ENCODE peak calls at places on chromosomes 4 and X, in five cellular contexts. One of them, this sample, is unnamed.

GRCh38 chrX:30779453-30780030 is 109.5 kb downstream of the TAB3 start:
- DNase-seq in HFFc6: no peak
- DNase-seq in fibroblast of pulmonary artery: no peak
- DNase-seq in adrenal gland: no peak
- DNase-seq in endothelial cell: no peak
- DNase-seq in this sample: no peak

GRCh38 chrX:153801646-153802045 is 7.2 kb downstream of the SSR4 start:
- DNase-seq in HFFc6: no peak
- DNase-seq in fibroblast of pulmonary artery: no peak
- DNase-seq in adrenal gland: no peak
- DNase-seq in endothelial cell: no peak
- DNase-seq in this sample: no peak

GRCh38 chr4:150569384-150569987 is 12.5 kb upstream of the MAB21L2 start:
- DNase-seq in HFFc6: peak; percentile 33
- DNase-seq in fibroblast of pulmonary artery: peak; percentile 38
- DNase-seq in adrenal gland: peak; percentile 40
- DNase-seq in endothelial cell: no peak
- DNase-seq in this sample: no peak

GRCh38 chr4:129929052-129929451 is 833.1 kb downstream of the C4orf33 start:
- DNase-seq in HFFc6: no peak
- DNase-seq in fibroblast of pulmonary artery: no peak
- DNase-seq in adrenal gland: no peak
- DNase-seq in endothelial cell: peak; percentile 22
- DNase-seq in this sample: no peak

GRCh38 chr4:45350438-45350837 is 624.1 kb upstream of the GNPDA2 start:
- DNase-seq in HFFc6: no peak
- DNase-seq in fibroblast of pulmonary artery: peak; percentile 43
- DNase-seq in adrenal gland: no peak
- DNase-seq in endothelial cell: no peak
- DNase-seq in this sample: no peak

GRCh38 chrX:39757971-39758370 is 339.8 kb downstream of the BCOR start:
- DNase-seq in HFFc6: peak; percentile 52
- DNase-seq in fibroblast of pulmonary artery: peak; percentile 86
- DNase-seq in adrenal gland: no peak
- DNase-seq in endothelial cell: no peak
- DNase-seq in this sample: no peak

GRCh38 chrX:2500681-2501151 is at the start of the genes DHRSX and ZBED1:
- DNase-seq in HFFc6: no peak
- DNase-seq in fibroblast of pulmonary artery: peak; percentile 26
- DNase-seq in adrenal gland: no peak
- DNase-seq in endothelial cell: peak; percentile 54
- DNase-seq in this sample: no peak

GRCh38 chrX:18873189-18873791 is 110.6 kb downstream of the PHKA2 start:
- DNase-seq in HFFc6: peak; percentile 66
- DNase-seq in fibroblast of pulmonary artery: peak; percentile 65
- DNase-seq in adrenal gland: peak; percentile 58
- DNase-seq in endothelial cell: no peak
- DNase-seq in this sample: no peak

GRCh38 chr4:786861-787300 is 39.0 kb downstream of the CPLX1 start:
- DNase-seq in HFFc6: no peak
- DNase-seq in fibroblast of pulmonary artery: no peak
- DNase-seq in adrenal gland: no peak
- DNase-seq in endothelial cell: no peak
- DNase-seq in this sample: no peak

GRCh38 chr4:88244821-88245579 is 39.4 kb downstream of the PPM1K start:
- DNase-seq in HFFc6: no peak
- DNase-seq in fibroblast of pulmonary artery: no peak
- DNase-seq in adrenal gland: no peak
- DNase-seq in endothelial cell: no peak
- DNase-seq in this sample: no peak

GRCh38 chr4:122716825-122717448 is 15.6 kb upstream of the BBS12 start:
- DNase-seq in HFFc6: peak; percentile 58
- DNase-seq in fibroblast of pulmonary artery: peak; percentile 81
- DNase-seq in adrenal gland: peak; percentile 39
- DNase-seq in endothelial cell: peak; percentile 72
- DNase-seq in this sample: peak; percentile 55

GRCh38 chrX:97751735-97752134 is 868.0 kb downstream of the RPA4 start:
- DNase-seq in HFFc6: no peak
- DNase-seq in fibroblast of pulmonary artery: no peak
- DNase-seq in adrenal gland: no peak
- DNase-seq in endothelial cell: no peak
- DNase-seq in this sample: no peak

GRCh38 chrX:149909324-149910177 is 19.8 kb upstream of the HSFX4 start:
- DNase-seq in HFFc6: no peak
- DNase-seq in fibroblast of pulmonary artery: no peak
- DNase-seq in adrenal gland: no peak
- DNase-seq in endothelial cell: no peak
- DNase-seq in this sample: no peak

GRCh38 chr4:125316781-125317525 is 2.2 kb downstream of the FAT4 start:
- DNase-seq in HFFc6: peak; percentile 23
- DNase-seq in fibroblast of pulmonary artery: peak; percentile 37
- DNase-seq in adrenal gland: no peak
- DNase-seq in endothelial cell: peak; percentile 26
- DNase-seq in this sample: no peak

GRCh38 chr4:70705146-70705855 is 16.5 kb upstream of the RUFY3 start:
- DNase-seq in HFFc6: peak; percentile 26
- DNase-seq in fibroblast of pulmonary artery: peak; percentile 56
- DNase-seq in adrenal gland: peak; percentile 73
- DNase-seq in endothelial cell: peak; percentile 58
- DNase-seq in this sample: no peak

GRCh38 chr4:71828450-71828849 is 44.6 kb upstream of the GC start:
- DNase-seq in HFFc6: no peak
- DNase-seq in fibroblast of pulmonary artery: no peak
- DNase-seq in adrenal gland: no peak
- DNase-seq in endothelial cell: no peak
- DNase-seq in this sample: no peak

GRCh38 chr4:104015680-104016079 is 295.9 kb upstream of the TACR3 start:
- DNase-seq in HFFc6: no peak
- DNase-seq in fibroblast of pulmonary artery: peak; percentile 2
- DNase-seq in adrenal gland: no peak
- DNase-seq in endothelial cell: no peak
- DNase-seq in this sample: no peak

GRCh38 chr4:1604181-1604705 is 79.9 kb downstream of the FAM53A start:
- DNase-seq in HFFc6: no peak
- DNase-seq in fibroblast of pulmonary artery: no peak
- DNase-seq in adrenal gland: no peak
- DNase-seq in endothelial cell: no peak
- DNase-seq in this sample: no peak

GRCh38 chr4:14841801-14842748 is 160.2 kb upstream of the CPEB2 start:
- DNase-seq in HFFc6: no peak
- DNase-seq in fibroblast of pulmonary artery: peak; percentile 31
- DNase-seq in adrenal gland: no peak
- DNase-seq in endothelial cell: no peak
- DNase-seq in this sample: no peak

GRCh38 chr4:109005523-109005922 is 242.7 kb upstream of the ETNPPL start:
- DNase-seq in HFFc6: no peak
- DNase-seq in fibroblast of pulmonary artery: peak; percentile 42
- DNase-seq in adrenal gland: no peak
- DNase-seq in endothelial cell: no peak
- DNase-seq in this sample: no peak

DNA sequence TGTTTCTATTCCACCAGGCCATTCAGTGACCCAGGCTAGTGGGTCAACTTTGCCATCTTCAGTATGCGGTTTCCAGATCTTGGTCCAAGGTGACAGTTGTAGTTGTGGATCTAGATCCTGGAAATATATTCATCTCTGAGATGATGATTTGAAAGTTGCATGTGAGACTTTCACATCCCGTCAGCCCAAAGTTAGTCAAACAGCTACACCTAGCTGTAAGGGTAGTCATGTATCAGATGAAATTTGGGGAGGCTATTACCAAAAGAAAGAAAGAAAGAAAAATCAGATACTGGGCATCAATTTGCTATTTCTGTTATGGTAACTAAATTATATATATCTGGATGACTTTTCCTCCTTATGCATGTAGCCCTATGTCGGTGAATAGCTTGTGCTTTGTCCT is 259.4 kb upstream of the ARX start:
- DNase-seq in HFFc6: no peak
- DNase-seq in fibroblast of pulmonary artery: no peak
- DNase-seq in adrenal gland: no peak
- DNase-seq in endothelial cell: no peak
- DNase-seq in this sample: no peak
- TF ChIP-seq CTCF in HFFc6: no peak
- TF ChIP-seq CTCF in fibroblast of pulmonary artery: no peak
- TF ChIP-seq CTCF in adrenal gland: no peak
- TF ChIP-seq CTCF in endothelial cell: no peak
- TF ChIP-seq CTCF in this sample: peak; percentile 6

GRCh38 chrX:69161371-69161770 is 3.9 kb downstream of the PJA1 start:
- DNase-seq in HFFc6: no peak
- DNase-seq in fibroblast of pulmonary artery: no peak
- DNase-seq in adrenal gland: no peak
- DNase-seq in endothelial cell: no peak
- DNase-seq in this sample: no peak

GRCh38 chrX:69156638-69157037 is 8.6 kb downstream of the PJA1 start:
- DNase-seq in HFFc6: no peak
- DNase-seq in fibroblast of pulmonary artery: no peak
- DNase-seq in adrenal gland: no peak
- DNase-seq in endothelial cell: no peak
- DNase-seq in this sample: no peak

GRCh38 chrX:69161786-69162349 is 3.4 kb downstream of the PJA1 start:
- DNase-seq in HFFc6: no peak
- DNase-seq in fibroblast of pulmonary artery: no peak
- DNase-seq in adrenal gland: no peak
- DNase-seq in endothelial cell: no peak
- DNase-seq in this sample: no peak

GRCh38 chrX:69155786-69156520 is 9.3 kb downstream of the PJA1 start:
- DNase-seq in HFFc6: no peak
- DNase-seq in fibroblast of pulmonary artery: no peak
- DNase-seq in adrenal gland: no peak
- DNase-seq in endothelial cell: no peak
- DNase-seq in this sample: no peak

GRCh38 chrX:69158166-69159040 is 6.8 kb downstream of the PJA1 start:
- DNase-seq in HFFc6: peak; percentile 32
- DNase-seq in fibroblast of pulmonary artery: peak; percentile 85
- DNase-seq in adrenal gland: peak; percentile 60
- DNase-seq in endothelial cell: peak; percentile 24
- DNase-seq in this sample: no peak
- TF ChIP-seq CTCF in HFFc6: peak; percentile 72
- TF ChIP-seq CTCF in fibroblast of pulmonary artery: peak; percentile 63
- TF ChIP-seq CTCF in adrenal gland: peak; percentile 28
- TF ChIP-seq CTCF in endothelial cell: peak; percentile 50
- TF ChIP-seq CTCF in this sample: peak; percentile 49

GRCh38 chr4:5790546-5790857 is 79.5 kb downstream of the EVC start:
- DNase-seq in HFFc6: no peak
- DNase-seq in fibroblast of pulmonary artery: no peak
- DNase-seq in adrenal gland: no peak
- DNase-seq in endothelial cell: no peak
- DNase-seq in this sample: no peak
- TF ChIP-seq CTCF in HFFc6: peak; percentile 43
- TF ChIP-seq CTCF in fibroblast of pulmonary artery: no peak
- TF ChIP-seq CTCF in adrenal gland: no peak
- TF ChIP-seq CTCF in endothelial cell: peak; percentile 6
- TF ChIP-seq CTCF in this sample: no peak

DNA sequence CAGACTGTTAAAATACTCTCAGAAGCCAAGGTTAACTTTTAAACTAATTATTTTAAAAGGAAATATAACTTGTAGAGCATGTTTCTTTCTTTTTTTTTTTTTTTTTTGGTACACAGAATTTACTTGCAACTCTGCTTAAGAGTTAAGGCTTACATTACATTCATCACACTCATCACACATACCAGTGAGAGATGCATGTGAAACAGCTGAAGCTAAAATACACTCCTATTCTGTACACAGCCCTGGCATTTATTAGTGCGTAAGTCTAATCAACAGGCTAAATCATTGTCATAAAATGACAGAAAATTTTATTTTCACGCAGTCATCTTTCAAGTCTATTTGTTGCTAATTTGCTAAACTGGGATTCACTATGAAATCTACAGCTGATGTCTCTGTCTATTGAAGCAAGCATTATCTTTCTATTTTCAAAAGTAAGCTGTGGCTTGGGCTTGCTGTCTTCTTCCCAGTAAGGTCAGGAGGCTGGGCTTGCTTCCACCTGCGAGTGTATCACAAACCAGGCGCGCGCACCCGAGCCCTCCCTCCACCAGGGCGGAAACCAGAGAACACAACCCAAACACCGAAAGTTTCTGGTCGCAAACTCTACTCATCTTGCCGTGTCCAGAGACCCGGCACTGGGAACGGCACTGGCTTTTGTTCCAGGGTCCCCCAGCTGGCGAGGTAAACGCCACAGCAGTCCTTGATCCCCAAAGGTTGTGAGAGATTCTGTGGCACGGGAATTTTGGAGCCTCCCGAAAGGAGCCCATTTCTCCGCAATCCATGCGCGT is 3.9 kb downstream of the MAML3 start:
- DNase-seq in HFFc6: peak; percentile 48
- DNase-seq in fibroblast of pulmonary artery: peak; percentile 42
- DNase-seq in adrenal gland: peak; percentile 88
- DNase-seq in endothelial cell: peak; percentile 70
- DNase-seq in this sample: no peak
- TF ChIP-seq CTCF in HFFc6: no peak
- TF ChIP-seq CTCF in fibroblast of pulmonary artery: no peak
- TF ChIP-seq CTCF in adrenal gland: peak; percentile 34
- TF ChIP-seq CTCF in endothelial cell: no peak
- TF ChIP-seq CTCF in this sample: no peak

DNA sequence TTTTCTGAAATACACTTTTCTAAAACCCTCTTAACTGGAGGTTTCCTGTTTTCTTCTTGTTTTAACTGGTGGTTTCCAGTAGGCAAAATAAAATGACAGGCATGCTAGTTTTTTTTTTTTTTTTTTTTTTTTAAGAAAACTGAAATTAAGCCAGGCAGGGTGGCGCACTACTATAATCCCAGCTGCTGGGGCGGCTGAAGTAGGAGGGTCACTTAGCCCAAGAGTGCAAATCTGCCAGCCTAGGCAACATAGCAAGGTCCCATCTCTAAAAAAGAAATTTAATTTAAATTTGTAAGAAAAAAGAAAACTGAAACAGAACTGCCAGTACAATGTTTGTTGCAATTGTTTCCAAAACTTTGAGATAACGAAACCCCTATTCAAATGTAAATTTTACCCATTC is 44.0 kb downstream of the TMEM144 start:
- DNase-seq in HFFc6: no peak
- DNase-seq in fibroblast of pulmonary artery: no peak
- DNase-seq in adrenal gland: no peak
- DNase-seq in endothelial cell: no peak
- DNase-seq in this sample: no peak
- TF ChIP-seq CTCF in HFFc6: no peak
- TF ChIP-seq CTCF in fibroblast of pulmonary artery: no peak
- TF ChIP-seq CTCF in adrenal gland: no peak
- TF ChIP-seq CTCF in endothelial cell: no peak
- TF ChIP-seq CTCF in this sample: no peak

This sample was measured in D721Med.